ENCODE peak calls at places on chromosomes 2 and 18, in four cellular contexts. J is mesothelial cell of epicardium, T is GM12878, A is fibroblast of lung. F is an unnamed sample.

GRCh38 chr2:66721776-66722175 is 286.9 kb downstream of the MEIS1 start:
- DNase-seq in J (no peak), T (no peak), A (peak; percentile 9), F (no peak)

GRCh38 chr2:217661378-217661777 is 341.4 kb downstream of the TNS1 start:
- DNase-seq in J (no peak), T (no peak), A (no peak), F (no peak)

GRCh38 chr2:152694161-152694661 is 23.1 kb downstream of the PRPF40A start:
- DNase-seq in J (no peak), T (no peak), A (peak; percentile 90), F (peak; percentile 17)

GRCh38 chr2:54629914-54630609 is 93.4 kb upstream of the EML6 start:
- DNase-seq in J (no peak), T (peak; percentile 40), A (peak; percentile 69), F (peak; percentile 77)

GRCh38 chr2:241984271-241984655 is 114.7 kb downstream of the RTP5 start:
- DNase-seq in J (peak; percentile 26), T (no peak), A (no peak), F (no peak)

GRCh38 chr2:12824771-12825363 is 108.1 kb downstream of the TRIB2 start:
- DNase-seq in J (no peak), T (no peak), A (peak; percentile 67), F (no peak)

GRCh38 chr2:20624156-20624883 is 26.6 kb downstream of the HS1BP3 start:
- DNase-seq in J (no peak), T (no peak), A (no peak), F (no peak)

GRCh38 chr18:13530215-13530878 is 196.0 kb downstream of the FAM210A start:
- DNase-seq in J (no peak), T (no peak), A (no peak), F (no peak)

GRCh38 chr2:61952291-61952690 is 46.8 kb downstream of the COMMD1 start:
- DNase-seq in J (no peak), T (no peak), A (peak; percentile 47), F (no peak)

GRCh38 chr18:45602926-45603325 is 12.3 kb upstream of the SLC14A2 start:
- DNase-seq in J (no peak), T (no peak), A (no peak), F (no peak)

GRCh38 chr18:38241736-38242135 is 676.1 kb upstream of the CELF4 start:
- DNase-seq in J (no peak), T (no peak), A (peak; percentile 65), F (peak; percentile 29)

GRCh38 chr2:187546762-187547333 is 7.4 kb downstream of the TFPI start:
- DNase-seq in J (no peak), T (no peak), A (peak; percentile 61), F (no peak)

GRCh38 chr2:239337877-239338484 is 62.8 kb downstream of the HDAC4 start:
- DNase-seq in J (no peak), T (no peak), A (no peak), F (no peak)

GRCh38 chr18:62660741-62661140 is 54.6 kb upstream of the PHLPP1 start:
- DNase-seq in J (no peak), T (no peak), A (peak; percentile 54), F (no peak)

DNA sequence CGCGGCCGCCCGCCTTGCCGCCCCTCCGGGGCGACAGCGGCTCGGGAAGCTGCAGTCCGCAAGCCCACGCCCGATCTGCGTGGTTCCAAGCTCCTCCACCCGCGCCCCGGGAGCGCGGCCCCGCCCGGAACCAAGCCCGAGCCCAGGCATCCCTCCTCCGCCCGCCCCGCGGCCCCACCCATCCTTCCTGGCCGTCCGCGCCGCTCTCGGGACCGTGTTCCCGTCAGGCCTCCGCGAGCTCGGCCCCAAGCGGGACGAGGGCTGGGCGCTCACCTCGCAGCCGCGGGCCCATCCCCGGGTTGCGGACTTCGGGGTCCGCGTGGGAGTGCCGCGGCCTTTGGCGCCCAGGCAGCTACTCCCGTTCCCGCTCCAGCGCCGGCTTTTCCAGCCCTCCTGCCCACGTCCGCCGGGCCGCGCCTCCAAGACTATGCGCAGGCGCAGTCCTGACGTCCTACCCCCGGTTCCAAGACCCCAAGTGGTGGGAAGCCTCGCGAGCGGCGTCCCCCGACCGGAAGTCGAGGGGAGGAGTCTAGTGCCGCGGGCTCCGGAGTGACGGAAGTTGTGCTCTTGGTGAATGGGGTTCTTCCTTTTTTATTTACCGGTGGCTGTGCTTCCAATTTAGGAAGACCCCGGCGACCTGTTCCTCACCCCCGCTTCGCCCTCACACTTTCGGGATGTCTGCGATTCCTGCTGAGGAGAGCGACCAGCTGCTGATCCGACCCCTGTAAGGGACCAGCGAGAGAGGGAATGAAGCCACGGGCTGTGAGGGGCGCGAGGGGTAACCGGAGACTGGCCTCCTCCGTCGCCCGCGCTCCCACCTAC is at the start of the genes CPSF3 and ITGB1BP1:
- DNase-seq in J (peak; percentile 99), T (peak; percentile 88), A (peak; percentile 95), F (peak; percentile 98)
- TF ChIP-seq CTCF in J (no peak), T (no peak), A (no peak), F (no peak)

GRCh38 chr2:100960688-100961087 is 41.4 kb upstream of the RPL31 start:
- DNase-seq in J (no peak), T (no peak), A (no peak), F (no peak)

GRCh38 chr2:100956081-100956480 is 46.0 kb upstream of the RPL31 start:
- DNase-seq in J (no peak), T (no peak), A (no peak), F (no peak)

GRCh38 chr2:100955226-100955625 is 46.9 kb upstream of the RPL31 start:
- DNase-seq in J (no peak), T (no peak), A (no peak), F (no peak)

GRCh38 chr2:100959225-100959880 is 42.7 kb upstream of the RPL31 start:
- DNase-seq in J (no peak), T (no peak), A (peak; percentile 81), F (no peak)

GRCh38 chr2:100957971-100958653 is 44.0 kb upstream of the RPL31 start:
- DNase-seq in J (no peak), T (no peak), A (peak; percentile 95), F (peak; percentile 8)
- TF ChIP-seq CTCF in J (no peak), T (no peak), A (peak; percentile 6), F (no peak)

DNA sequence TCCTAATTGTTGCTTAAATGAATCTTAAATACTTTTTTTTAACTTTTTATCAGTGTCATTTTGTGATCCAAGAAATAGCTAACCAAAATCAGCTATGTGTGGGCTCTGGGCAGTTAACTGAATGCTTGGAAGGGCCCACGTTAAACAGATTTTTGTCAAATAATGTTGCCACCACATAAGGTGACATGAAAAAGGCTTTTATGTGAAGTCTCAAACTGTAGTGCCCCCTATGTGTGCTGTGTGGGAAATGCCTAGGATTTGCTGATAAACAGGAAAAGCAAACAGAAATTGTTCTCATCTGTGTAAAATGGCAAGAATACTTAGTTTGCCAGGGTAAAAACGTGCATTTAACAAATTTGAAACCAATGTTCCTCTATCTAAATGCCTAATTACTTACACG is 242.2 kb downstream of the ZNF516 start:
- DNase-seq in J (no peak), T (no peak), A (no peak), F (peak; percentile 36)
- TF ChIP-seq CTCF in J (peak; percentile 56), T (peak; percentile 46), A (peak; percentile 15), F (peak; percentile 63)

GRCh38 chr18:11591957-11592356 is 17.4 kb upstream of the SLC35G4 start:
- DNase-seq in J (no peak), T (no peak), A (no peak), F (no peak)
- TF ChIP-seq CTCF in J (no peak), T (peak; percentile 20), A (no peak), F (no peak)

GRCh38 chr2:185202416-185202815 is 536.2 kb upstream of the FSIP2 start:
- DNase-seq in J (no peak), T (no peak), A (no peak), F (no peak)

GRCh38 chr2:185202928-185203327 is 535.7 kb upstream of the FSIP2 start:
- DNase-seq in J (no peak), T (no peak), A (no peak), F (no peak)

DNA sequence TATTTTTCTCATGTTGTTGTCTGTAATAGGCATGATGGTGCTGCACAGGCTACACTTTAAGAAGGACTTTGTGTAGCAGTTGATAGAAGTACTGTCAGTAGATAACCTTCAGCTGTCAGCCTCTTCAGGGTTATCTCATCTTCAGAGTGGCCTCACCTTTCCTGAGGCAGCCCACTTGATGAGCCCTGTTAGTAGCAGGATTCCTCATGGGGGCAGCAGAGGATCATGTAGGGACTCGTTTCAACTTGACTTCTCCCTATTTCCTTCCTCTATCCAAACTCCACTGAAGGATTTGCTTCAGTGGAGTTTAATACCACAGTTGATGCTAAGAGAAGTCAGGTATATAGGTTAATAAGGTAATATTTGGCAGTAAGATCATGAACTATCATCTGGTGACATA is 530.3 kb upstream of the FSIP2 start:
- DNase-seq in J (no peak), T (no peak), A (peak; percentile 34), F (peak; percentile 73)
- TF ChIP-seq CTCF in J (peak; percentile 12), T (peak; percentile 31), A (no peak), F (peak; percentile 50)

DNA sequence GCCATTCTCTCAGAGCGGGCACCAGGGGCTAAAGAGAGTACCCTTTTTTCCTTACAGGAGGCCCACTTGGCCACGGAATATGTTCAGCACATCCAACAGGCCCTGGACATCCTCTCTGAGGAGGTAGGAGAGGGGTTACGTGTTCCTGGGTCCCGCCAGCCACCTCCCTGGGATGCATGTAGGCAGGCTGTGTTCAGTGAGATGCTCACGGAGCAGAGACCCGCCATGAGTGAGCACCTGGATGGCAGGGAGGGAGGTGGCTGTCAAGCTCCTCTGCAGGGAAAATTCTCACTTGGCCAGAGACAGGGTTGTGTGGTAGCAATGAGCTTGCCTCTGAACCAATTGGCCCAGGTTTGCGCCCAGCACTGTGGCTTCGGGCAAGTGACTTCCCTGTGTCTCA is 123.1 kb upstream of the PPP1CB start:
- DNase-seq in J (no peak), T (no peak), A (no peak), F (no peak)
- TF ChIP-seq CTCF in J (no peak), T (no peak), A (no peak), F (no peak)